ENCODE peak calls at places on chromosomes 12 and 14, in seven cellular contexts. Z is A549, I is PC-9, A is OCI-LY7, S is mesothelial cell of epicardium, N is astrocyte of the spinal cord, C is pancreas. B is an unnamed sample.

GRCh38 chr12:121536929-121537813 is 43.7 kb downstream of the KDM2B start:
- DNase-seq in Z (peak; percentile 79), I (peak; percentile 64), A (peak; percentile 89), S (peak; percentile 70), N (peak; percentile 67), C (peak; percentile 90), B (peak; percentile 68)

GRCh38 chr12:16955083-16955657 is 349.2 kb upstream of the LMO3 start:
- DNase-seq in Z (peak; percentile 26), I (no peak), A (no peak), S (no peak), N (peak; percentile 32), C (no peak), B (no peak)

GRCh38 chr14:35390577-35391387 is 13.8 kb downstream of the NFKBIA start:
- DNase-seq in Z (no peak), I (peak; percentile 92), A (no peak), S (no peak), N (peak; percentile 50), C (no peak), B (no peak)

GRCh38 chr12:78963439-78964222 is 99.1 kb downstream of the SYT1 start:
- DNase-seq in Z (no peak), I (no peak), A (no peak), S (no peak), N (peak; percentile 36), C (no peak), B (no peak)

GRCh38 chr12:31742891-31743290 is 14.1 kb upstream of the AMN1 start:
- DNase-seq in Z (no peak), I (no peak), A (peak; percentile 89), S (no peak), N (no peak), C (no peak), B (no peak)

GRCh38 chr12:31768046-31768445 is 39.2 kb upstream of the AMN1 start:
- DNase-seq in Z (no peak), I (no peak), A (peak; percentile 68), S (no peak), N (no peak), C (no peak), B (no peak)

GRCh38 chr14:68471029-68471963 is 321.6 kb downstream of the ZFP36L1 start:
- DNase-seq in Z (no peak), I (no peak), A (peak; percentile 81), S (no peak), N (no peak), C (peak; percentile 64), B (peak; percentile 11)

GRCh38 chr14:56092761-56093160 is 25.4 kb upstream of the PELI2 start:
- DNase-seq in Z (no peak), I (no peak), A (no peak), S (no peak), N (no peak), C (no peak), B (no peak)

GRCh38 chr14:73997944-73998451 is 21.1 kb downstream of the ENTPD5 start:
- DNase-seq in Z (no peak), I (no peak), A (no peak), S (no peak), N (no peak), C (no peak), B (no peak)

GRCh38 chr12:15234508-15234907 is 13.3 kb upstream of the RERG start:
- DNase-seq in Z (no peak), I (no peak), A (no peak), S (no peak), N (no peak), C (no peak), B (no peak)

GRCh38 chr12:52082988-52083637 is 3.6 kb downstream of the SMIM41 start:
- DNase-seq in Z (peak; percentile 85), I (no peak), A (peak; percentile 80), S (peak; percentile 75), N (peak; percentile 38), C (peak; percentile 83), B (peak; percentile 72)

GRCh38 chr12:94134226-94134795 is 14.1 kb upstream of the PLXNC1 start:
- DNase-seq in Z (peak; percentile 71), I (peak; percentile 38), A (peak; percentile 71), S (no peak), N (peak; percentile 60), C (no peak), B (peak; percentile 23)

GRCh38 chr12:19373569-19373968 is 65.7 kb upstream of the AEBP2 start:
- DNase-seq in Z (no peak), I (no peak), A (no peak), S (no peak), N (no peak), C (no peak), B (no peak)

GRCh38 chr12:30440826-30441602 is 254.7 kb downstream of the IPO8 start:
- DNase-seq in Z (peak; percentile 28), I (no peak), A (peak; percentile 2), S (no peak), N (no peak), C (no peak), B (peak; percentile 13)

GRCh38 chr14:25955772-25956171 is 642.1 kb downstream of the NOVA1 start:
- DNase-seq in Z (no peak), I (no peak), A (no peak), S (no peak), N (no peak), C (no peak), B (no peak)

GRCh38 chr14:105142651-105143450 is 25.7 kb downstream of the JAG2 start:
- DNase-seq in Z (no peak), I (no peak), A (no peak), S (no peak), N (no peak), C (peak; percentile 56), B (no peak)

GRCh38 chr14:65834812-65835211 is 422.3 kb downstream of the FUT8 start:
- DNase-seq in Z (no peak), I (no peak), A (no peak), S (no peak), N (no peak), C (no peak), B (no peak)

GRCh38 chr12:48542300-48542928 is 17.0 kb downstream of the OR8S1 start:
- DNase-seq in Z (peak; percentile 21), I (no peak), A (peak; percentile 20), S (no peak), N (no peak), C (no peak), B (peak; percentile 8)

GRCh38 chr12:121791671-121792496 is 1.6 kb downstream of the RHOF start:
- DNase-seq in Z (no peak), I (peak; percentile 96), A (no peak), S (no peak), N (no peak), C (no peak), B (no peak)

DNA sequence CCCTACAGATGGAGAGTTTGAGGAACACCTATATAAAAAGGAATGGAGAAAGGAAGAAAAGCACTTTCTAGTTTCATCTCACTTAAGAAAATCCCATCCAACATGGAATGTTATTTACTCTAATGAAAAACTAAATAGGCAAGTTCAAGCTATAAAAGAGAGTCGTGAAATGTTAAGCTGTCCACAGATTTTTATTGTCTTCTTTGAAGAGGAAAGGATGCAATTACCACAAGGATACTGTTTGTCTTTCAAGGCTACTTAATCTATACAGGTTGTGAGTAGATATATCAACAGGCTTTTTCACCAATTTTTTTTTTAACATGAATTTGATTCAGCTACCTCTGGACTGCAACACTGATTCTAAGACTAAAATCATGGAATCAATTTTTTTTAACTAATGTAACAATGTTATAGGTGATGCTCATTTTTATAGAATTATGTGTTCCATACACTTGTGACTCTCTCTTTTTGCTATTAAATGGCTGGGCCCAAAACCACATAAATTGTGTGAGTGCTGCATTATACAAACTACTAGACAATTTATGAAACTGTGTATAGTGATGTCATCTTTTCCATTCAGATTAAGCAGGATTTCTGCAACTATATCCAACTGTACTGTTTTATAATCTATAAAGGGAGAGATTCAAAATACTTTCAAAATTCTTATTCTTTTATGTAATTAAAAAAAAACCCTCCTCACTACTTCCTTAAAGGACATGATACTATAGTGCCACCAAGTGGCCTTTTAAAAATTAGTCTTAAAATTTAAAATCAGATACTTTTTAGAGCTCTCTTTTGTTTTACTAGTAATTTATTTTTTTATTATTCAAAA is 26.7 kb upstream of the BMAL2 start:
- DNase-seq in Z (peak; percentile 15), I (peak; percentile 59), A (peak; percentile 57), S (no peak), N (peak; percentile 70), C (no peak), B (no peak)
- TF ChIP-seq CTCF in Z (peak; percentile 68), I (peak; percentile 84), A (peak; percentile 89), S (peak; percentile 62), N (peak; percentile 27), C (peak; percentile 41), B (peak; percentile 88)

DNA sequence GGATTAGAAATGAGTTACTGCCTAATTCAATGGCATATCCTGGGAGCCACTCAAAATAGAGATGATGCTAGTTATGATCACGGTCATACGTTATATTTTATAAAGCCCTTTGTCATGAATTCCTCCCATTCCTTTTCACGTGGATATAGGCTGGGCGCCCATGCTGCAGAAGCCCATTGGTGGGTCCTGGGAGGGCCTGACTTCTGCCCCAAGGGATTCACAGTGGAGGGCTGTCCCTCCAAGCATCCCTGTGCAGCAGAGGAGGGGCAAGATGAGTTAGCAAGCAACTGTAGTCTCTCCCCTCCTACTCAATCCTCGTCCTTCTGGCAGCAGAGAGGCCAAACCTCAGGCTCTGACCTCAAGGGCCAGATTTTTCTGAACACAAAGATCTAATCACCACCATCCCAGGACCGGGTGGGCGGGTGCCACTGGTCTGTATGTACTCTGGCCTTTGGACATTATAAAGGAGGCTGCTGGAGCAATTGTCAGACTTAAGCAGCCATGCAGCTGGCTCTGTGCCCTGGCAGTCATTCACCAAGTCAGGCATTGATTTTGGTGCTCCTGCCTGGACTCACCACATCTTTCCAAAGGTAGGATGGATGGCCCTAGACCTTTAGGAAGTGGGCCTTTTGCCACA is 8.5 kb downstream of the GLTP start:
- DNase-seq in Z (no peak), I (no peak), A (no peak), S (no peak), N (no peak), C (no peak), B (no peak)
- TF ChIP-seq CTCF in Z (no peak), I (no peak), A (no peak), S (no peak), N (no peak), C (no peak), B (no peak)

GRCh38 chr12:109347579-109347978 is at the start of gene MYO1H:
- DNase-seq in Z (no peak), I (no peak), A (no peak), S (no peak), N (no peak), C (no peak), B (no peak)

GRCh38 chr12:109345428-109345827 is 2.3 kb upstream of the MYO1H start:
- DNase-seq in Z (no peak), I (no peak), A (no peak), S (no peak), N (no peak), C (no peak), B (no peak)

DNA sequence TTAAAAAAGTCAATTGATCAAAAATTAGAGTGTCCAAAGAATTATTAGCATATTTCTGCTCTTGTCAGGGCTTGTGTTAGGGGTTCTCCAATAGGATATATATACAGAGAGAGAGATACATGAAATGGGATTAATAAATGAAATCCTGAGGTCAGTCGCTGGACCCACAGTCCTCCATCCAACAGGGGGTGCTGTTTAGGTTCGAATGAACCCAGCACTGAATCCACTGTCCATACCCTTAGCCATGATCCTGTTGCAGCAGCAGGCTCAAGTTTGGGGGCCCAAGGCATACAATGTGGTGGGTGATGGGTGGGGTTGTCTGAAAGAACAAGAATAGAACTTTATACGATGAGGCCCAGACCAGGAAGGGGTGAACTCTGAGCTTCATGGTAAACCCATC is 780 bp upstream of the MYO1H start:
- DNase-seq in Z (no peak), I (no peak), A (peak; percentile 13), S (no peak), N (no peak), C (no peak), B (no peak)
- TF ChIP-seq CTCF in Z (no peak), I (peak; percentile 42), A (peak; percentile 70), S (no peak), N (no peak), C (no peak), B (no peak)

GRCh38 chr14:49896956-49897355 is 4.1 kb downstream of the ARF6 start:
- DNase-seq in Z (no peak), I (no peak), A (no peak), S (no peak), N (no peak), C (no peak), B (no peak)
- TF ChIP-seq CTCF in Z (no peak), I (no peak), A (no peak), S (no peak), N (no peak), C (no peak), B (peak; percentile 41)

B was measured in neural crest cell.